ENCODE peak calls at places on chromosomes 1 and 21, in ten cellular contexts. K, M, W, J, R, D, G, L, P and Z are unnamed samples.

GRCh38 chr1:21311016-21311415 is 20.8 kb upstream of the ECE1 start:
- DNase-seq in K (no peak), M (no peak), W (peak), J (no peak), R (peak), D (no peak), G (no peak), L (no peak), P (no peak), Z (no peak)

GRCh38 chr1:29256979-29257804 is 20.9 kb downstream of the PTPRU start:
- DNase-seq in K (peak), M (peak), W (peak), J (no peak), R (peak), D (peak), G (peak), L (no peak), P (no peak), Z (no peak)

GRCh38 chr1:110076789-110077500 is 6.5 kb upstream of the ALX3 start:
- DNase-seq in K (no peak), M (no peak), W (no peak), J (no peak), R (no peak), D (no peak), G (no peak), L (no peak), P (no peak), Z (no peak)

GRCh38 chr1:182297312-182297711 is 94.3 kb downstream of the GLUL start:
- DNase-seq in K (no peak), M (no peak), W (no peak), J (no peak), R (no peak), D (no peak), G (no peak), L (no peak), P (no peak), Z (no peak)

GRCh38 chr1:233240839-233241682 is 54.5 kb downstream of the PCNX2 start:
- DNase-seq in K (peak), M (peak), W (peak), J (no peak), R (no peak), D (peak), G (peak), L (peak), P (no peak), Z (peak)

GRCh38 chr1:150516616-150517015 is 1.1 kb downstream of the FALEC start:
- DNase-seq in K (no peak), M (peak), W (peak), J (no peak), R (no peak), D (no peak), G (no peak), L (no peak), P (no peak), Z (no peak)

GRCh38 chr1:149844096-149844495 is 55.3 kb upstream of the BOLA1 start:
- DNase-seq in K (peak), M (peak), W (peak), J (no peak), R (no peak), D (no peak), G (peak), L (peak), P (no peak), Z (no peak)

GRCh38 chr1:51926171-51926812 is 47.8 kb upstream of the NRDC start:
- DNase-seq in K (peak), M (peak), W (peak), J (no peak), R (no peak), D (no peak), G (peak), L (no peak), P (peak), Z (no peak)

GRCh38 chr1:175118375-175118774 is 50.7 kb downstream of the TNN start:
- DNase-seq in K (no peak), M (no peak), W (no peak), J (no peak), R (no peak), D (no peak), G (no peak), L (no peak), P (no peak), Z (no peak)

GRCh38 chr1:240193699-240194098 is 102.0 kb downstream of the FMN2 start:
- DNase-seq in K (peak), M (peak), W (no peak), J (no peak), R (no peak), D (no peak), G (no peak), L (no peak), P (no peak), Z (no peak)

GRCh38 chr1:2595261-2595811 is 8.8 kb downstream of the PRXL2B start:
- DNase-seq in K (no peak), M (no peak), W (no peak), J (no peak), R (peak), D (no peak), G (no peak), L (no peak), P (no peak), Z (no peak)

GRCh38 chr1:180181048-180181447 is 26.4 kb downstream of the QSOX1 start:
- DNase-seq in K (peak), M (peak), W (peak), J (no peak), R (peak), D (no peak), G (peak), L (peak), P (no peak), Z (no peak)

GRCh38 chr21:34335316-34335715 is 28.5 kb upstream of the KCNE2 start:
- DNase-seq in K (no peak), M (peak), W (no peak), J (no peak), R (no peak), D (no peak), G (no peak), L (no peak), P (no peak), Z (no peak)

GRCh38 chr1:19208710-19209438 is 1.2 kb downstream of the UBR4 start:
- DNase-seq in K (no peak), M (peak), W (peak), J (no peak), R (no peak), D (no peak), G (peak), L (no peak), P (no peak), Z (no peak)

GRCh38 chr1:218304281-218305039 is 19.4 kb downstream of the RRP15 start:
- DNase-seq in K (peak), M (peak), W (peak), J (no peak), R (no peak), D (no peak), G (peak), L (no peak), P (no peak), Z (no peak)

GRCh38 chr1:203090667-203091320 is 5.0 kb upstream of the MYOG start:
- DNase-seq in K (no peak), M (no peak), W (no peak), J (no peak), R (no peak), D (no peak), G (no peak), L (no peak), P (no peak), Z (no peak)

GRCh38 chr1:55868026-55868425 is 652.9 kb upstream of the USP24 start:
- DNase-seq in K (peak), M (peak), W (peak), J (no peak), R (no peak), D (no peak), G (peak), L (no peak), P (no peak), Z (no peak)

GRCh38 chr1:200260587-200261335 is 149.1 kb downstream of the ZNF281 start:
- DNase-seq in K (no peak), M (no peak), W (no peak), J (no peak), R (no peak), D (no peak), G (no peak), L (no peak), P (no peak), Z (no peak)

GRCh38 chr21:42411197-42411869 is 7.6 kb downstream of the UBASH3A start:
- DNase-seq in K (no peak), M (no peak), W (no peak), J (no peak), R (no peak), D (no peak), G (no peak), L (no peak), P (no peak), Z (no peak)

GRCh38 chr1:35688161-35688560 is 30.5 kb downstream of the C1orf216 start:
- DNase-seq in K (no peak), M (no peak), W (no peak), J (no peak), R (no peak), D (no peak), G (no peak), L (no peak), P (no peak), Z (no peak)

GRCh38 chr21:35265170-35265877 is 216.2 kb upstream of the RUNX1 start:
- DNase-seq in K (peak), M (peak), W (peak), J (no peak), R (no peak), D (no peak), G (peak), L (no peak), P (no peak), Z (no peak)

GRCh38 chr1:183920651-183921050 is 115.7 kb downstream of the RGL1 start:
- DNase-seq in K (no peak), M (no peak), W (no peak), J (no peak), R (no peak), D (no peak), G (no peak), L (no peak), P (no peak), Z (no peak)

GRCh38 chr1:111406325-111406768 is 21.2 kb downstream of the OVGP1 start:
- DNase-seq in K (no peak), M (peak), W (peak), J (peak), R (no peak), D (peak), G (no peak), L (peak), P (peak), Z (no peak)

GRCh38 chr1:87673748-87674147 is 345.1 kb downstream of the LMO4 start:
- DNase-seq in K (no peak), M (peak), W (no peak), J (no peak), R (no peak), D (no peak), G (peak), L (no peak), P (no peak), Z (no peak)
- TF ChIP-seq CTCF in K (no peak), M (peak), W (no peak), J (no peak), R (no peak), D (no peak), G (no peak), L (peak), P (no peak), Z (peak)

GRCh38 chr1:222828939-222829338 is 14.1 kb downstream of the DISP1 start:
- DNase-seq in K (no peak), M (no peak), W (no peak), J (no peak), R (no peak), D (no peak), G (no peak), L (no peak), P (no peak), Z (no peak)
- TF ChIP-seq CTCF in K (peak), M (peak), W (peak), J (no peak), R (no peak), D (no peak), G (peak), L (peak), P (no peak), Z (no peak)

DNA sequence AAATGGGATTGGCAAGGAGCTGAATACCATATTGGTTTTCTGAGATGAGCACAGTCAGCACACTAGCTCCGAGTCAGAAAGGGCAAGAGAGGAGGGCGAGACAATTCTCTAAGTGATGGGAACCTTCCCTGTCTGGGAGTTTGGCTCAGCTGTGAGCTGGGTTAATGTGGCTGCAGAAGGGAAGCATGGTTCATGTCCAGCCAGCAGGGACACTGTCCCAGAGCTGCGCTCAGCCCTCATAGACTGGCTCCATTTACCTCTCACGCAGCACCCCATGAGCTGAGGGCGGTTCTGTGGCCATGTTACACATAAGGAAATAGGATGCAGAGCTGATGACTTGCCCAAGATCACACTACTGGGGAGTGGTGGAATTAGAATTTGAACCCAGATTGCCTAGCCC is 15.7 kb upstream of the CPT2 start:
- DNase-seq in K (no peak), M (no peak), W (no peak), J (no peak), R (peak), D (no peak), G (no peak), L (no peak), P (no peak), Z (no peak)
- TF ChIP-seq CTCF in K (no peak), M (no peak), W (no peak), J (no peak), R (no peak), D (no peak), G (no peak), L (no peak), P (no peak), Z (no peak)

GRCh38 chr1:119728007-119728406 is 16.3 kb downstream of the PHGDH start:
- DNase-seq in K (no peak), M (no peak), W (no peak), J (no peak), R (no peak), D (no peak), G (no peak), L (no peak), P (no peak), Z (no peak)
- TF ChIP-seq CTCF in K (no peak), M (no peak), W (no peak), J (no peak), R (no peak), D (no peak), G (no peak), L (no peak), P (no peak), Z (no peak)

DNA sequence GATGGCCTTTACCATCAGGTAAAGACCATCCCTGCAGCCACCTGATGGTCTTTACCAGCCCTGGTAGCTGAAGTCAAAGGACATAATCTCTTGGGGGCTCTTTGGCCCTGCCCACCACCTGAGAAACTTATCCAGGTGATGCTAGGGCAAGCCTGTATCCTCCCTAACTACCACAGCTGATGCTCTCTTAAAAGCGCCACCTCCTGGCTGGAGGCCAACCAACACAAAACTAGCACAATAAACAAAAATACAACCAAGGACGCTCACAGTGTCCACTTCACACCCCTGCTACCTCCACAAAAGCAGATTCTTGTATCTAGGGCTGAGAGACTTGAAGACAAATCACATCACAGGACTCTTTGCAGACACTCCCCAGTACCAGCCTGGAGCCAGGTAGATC is 357.1 kb upstream of the POU3F1 start:
- DNase-seq in K (no peak), M (no peak), W (no peak), J (no peak), R (no peak), D (no peak), G (no peak), L (no peak), P (no peak), Z (no peak)
- TF ChIP-seq CTCF in K (no peak), M (no peak), W (no peak), J (no peak), R (no peak), D (no peak), G (no peak), L (no peak), P (no peak), Z (no peak)

GRCh38 chr1:9183441-9183840 is 51.1 kb upstream of the H6PD start:
- DNase-seq in K (no peak), M (no peak), W (no peak), J (no peak), R (no peak), D (no peak), G (no peak), L (no peak), P (no peak), Z (no peak)
- TF ChIP-seq CTCF in K (no peak), M (no peak), W (no peak), J (no peak), R (no peak), D (no peak), G (no peak), L (no peak), P (no peak), Z (no peak)